ENCODE peak calls at places on chromosomes 16 and 17, in four cellular contexts. F is CD8-positive, alpha-beta T cell; P is AG09309; M is IMR-90. L is an unnamed sample.

GRCh38 chr17:45873728-45874127 is 20.6 kb upstream of the MAPT start:
- DNase-seq in F (no peak), P (no peak), M (no peak), L (no peak)

GRCh38 chr16:14086477-14086876 is 15.4 kb downstream of the MRTFB start:
- DNase-seq in F (no peak), M (no peak), P (no peak), L (no peak)

GRCh38 chr17:59418732-59419166 is 87.3 kb downstream of the YPEL2 start:
- DNase-seq in P (no peak), F (no peak), M (no peak), L (no peak)

GRCh38 chr16:9258423-9259051 is 167.1 kb downstream of the HAPSTR1 start:
- DNase-seq in M (peak; percentile 1), P (no peak), F (no peak), L (peak; percentile 19)

GRCh38 chr17:82775033-82775823 is 23.4 kb downstream of the TBCD start:
- DNase-seq in M (no peak), P (no peak), F (peak; percentile 57), L (peak; percentile 43)

GRCh38 chr16:52318259-52319008 is 228.5 kb downstream of the TOX3 start:
- DNase-seq in P (no peak), M (no peak), F (no peak), L (no peak)

GRCh38 chr17:61797283-61797682 is 66.0 kb downstream of the BRIP1 start:
- DNase-seq in M (no peak), P (no peak), F (no peak), L (no peak)

GRCh38 chr17:550776-551175 is 163.9 kb downstream of the VPS53 start:
- DNase-seq in M (peak; percentile 24), F (no peak), P (no peak), L (peak; percentile 17)

GRCh38 chr16:21097151-21097550 is 53.5 kb downstream of the DNAH3 start:
- DNase-seq in F (no peak), M (peak; percentile 85), P (no peak), L (peak; percentile 63)

GRCh38 chr16:1200014-1200627 is 24.9 kb downstream of the TPSG1 start:
- DNase-seq in P (no peak), M (no peak), F (no peak), L (no peak)

GRCh38 chr17:29181226-29181625 is 1.0 kb upstream of the MYO18A start:
- DNase-seq in F (no peak), P (no peak), M (no peak), L (no peak)

GRCh38 chr17:79455636-79456035 is 155.2 kb downstream of the RBFOX3 start:
- DNase-seq in F (no peak), P (no peak), M (no peak), L (no peak)

GRCh38 chr17:35731239-35731931 is at the start of gene RASL10B:
- DNase-seq in F (peak; percentile 42), M (peak; percentile 31), P (no peak), L (no peak)

GRCh38 chr17:8868092-8868491 is 618 bp upstream of the PIK3R6 start:
- DNase-seq in M (no peak), F (no peak), P (no peak), L (no peak)

GRCh38 chr16:17607075-17607509 is 136.3 kb upstream of the XYLT1 start:
- DNase-seq in F (no peak), P (no peak), M (no peak), L (no peak)

GRCh38 chr16:17470002-17470870 is 524 bp downstream of the XYLT1 start:
- DNase-seq in M (no peak), F (peak; percentile 46), P (no peak), L (no peak)

GRCh38 chr16:84504420-84505248 is at the start of gene MEAK7:
- DNase-seq in M (peak; percentile 98), P (peak; percentile 93), F (peak; percentile 96), L (peak; percentile 97)

GRCh38 chr16:55279598-55279997 is 44.4 kb upstream of the IRX6 start:
- DNase-seq in P (no peak), F (no peak), M (no peak), L (no peak)

GRCh38 chr17:19725486-19725885 is 9.1 kb upstream of the SLC47A2 start:
- DNase-seq in M (no peak), P (no peak), F (no peak), L (no peak)

DNA sequence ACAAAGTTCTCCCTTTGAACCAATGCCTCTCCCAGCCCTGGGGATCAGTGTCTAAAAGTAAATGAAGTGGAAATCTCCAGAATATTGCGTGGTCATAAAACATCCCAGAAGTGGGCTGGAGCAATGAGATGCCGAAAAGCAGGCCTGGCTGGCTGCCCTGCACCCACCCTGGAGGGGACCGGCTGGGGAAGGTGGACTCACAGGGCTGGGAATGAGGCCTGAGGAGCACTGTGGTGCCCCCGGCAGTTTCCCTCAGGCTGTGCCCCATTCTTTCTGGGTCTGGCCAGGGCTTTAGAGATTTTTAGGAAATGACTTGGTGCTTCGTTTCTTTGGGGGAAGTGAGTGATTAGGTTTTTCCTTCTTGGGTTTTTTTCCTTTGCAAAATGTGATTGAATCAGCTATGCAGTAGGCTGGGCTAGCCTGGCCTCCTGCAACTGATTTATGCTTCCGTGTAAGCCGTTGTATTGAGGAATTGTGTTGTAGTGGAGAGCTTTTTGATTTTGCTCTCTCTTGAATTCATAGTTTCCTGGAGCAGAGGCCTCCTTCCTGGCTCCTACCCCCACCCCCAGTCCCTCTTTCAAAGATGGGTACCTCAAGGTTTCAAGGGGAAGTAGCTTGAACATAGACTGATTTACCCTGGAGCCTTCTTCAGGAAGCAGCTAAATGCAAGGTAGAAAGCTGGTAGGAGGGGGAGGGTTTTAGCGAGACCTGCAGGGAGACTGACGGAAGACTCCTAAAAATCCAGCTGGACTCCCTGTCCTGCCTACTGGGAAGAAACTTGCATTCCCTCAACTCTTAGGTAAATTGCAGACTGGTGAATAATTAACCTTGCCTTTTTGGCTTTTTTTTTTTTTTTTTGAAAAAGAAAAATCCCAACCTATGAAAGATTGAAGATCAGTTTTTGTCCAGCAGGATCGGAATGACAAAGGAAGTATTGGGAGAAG is 170.3 kb downstream of the RAB11FIP4 start:
- DNase-seq in M (peak; percentile 49), P (no peak), F (no peak), L (peak; percentile 56)
- H3K4me3 ChIP-seq in M (peak overlapping the region; percentile 70), P (peak overlapping the region; percentile 96), F (no peak overlapping the region), L (peak overlapping the region; percentile 90)

DNA sequence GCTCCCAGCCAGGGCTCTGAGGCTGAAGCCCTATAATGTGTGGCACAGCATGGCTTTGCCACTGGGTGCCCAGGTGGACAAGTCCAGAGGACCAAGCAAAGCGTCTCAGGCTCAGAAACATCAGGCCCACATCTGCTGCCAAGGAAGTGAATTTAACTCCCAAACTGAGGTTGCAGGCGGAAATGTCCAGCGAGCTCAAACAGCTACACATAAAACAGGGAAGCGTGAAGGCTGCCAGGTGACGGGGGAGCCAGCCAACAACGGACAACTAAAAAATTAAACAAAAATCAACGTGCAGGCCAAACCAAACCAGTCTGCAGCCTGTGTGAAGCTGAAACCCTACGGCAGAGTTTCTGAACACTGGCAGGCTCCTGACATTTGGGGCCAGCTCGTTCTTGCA is 2.5 kb downstream of the TK1 start:
- DNase-seq in F (no peak), P (no peak), M (no peak), L (no peak)
- H3K4me3 ChIP-seq in F (no peak overlapping the region), P (no peak overlapping the region), M (no peak overlapping the region), L (no peak overlapping the region)

GRCh38 chr17:16259926-16260325 is 42.9 kb downstream of the PIGL start:
- DNase-seq in P (no peak), M (no peak), F (no peak), L (no peak)

GRCh38 chr17:16258916-16259315 is 41.9 kb downstream of the PIGL start:
- DNase-seq in M (peak; percentile 36), F (no peak), P (no peak), L (peak; percentile 89)

GRCh38 chr17:16251556-16251955 is 34.5 kb downstream of the PIGL start:
- DNase-seq in M (no peak), P (no peak), F (no peak), L (no peak)

GRCh38 chr17:16251043-16251442 is 34.0 kb downstream of the PIGL start:
- DNase-seq in P (no peak), M (no peak), F (no peak), L (no peak)

GRCh38 chr17:16255481-16255901 is 38.5 kb downstream of the PIGL start:
- DNase-seq in M (peak; percentile 28), F (no peak), P (peak; percentile 10), L (peak; percentile 47)
- H3K4me3 ChIP-seq in M (peak overlapping the region; percentile 22), F (no peak overlapping the region), P (no peak overlapping the region), L (no peak overlapping the region)

DNA sequence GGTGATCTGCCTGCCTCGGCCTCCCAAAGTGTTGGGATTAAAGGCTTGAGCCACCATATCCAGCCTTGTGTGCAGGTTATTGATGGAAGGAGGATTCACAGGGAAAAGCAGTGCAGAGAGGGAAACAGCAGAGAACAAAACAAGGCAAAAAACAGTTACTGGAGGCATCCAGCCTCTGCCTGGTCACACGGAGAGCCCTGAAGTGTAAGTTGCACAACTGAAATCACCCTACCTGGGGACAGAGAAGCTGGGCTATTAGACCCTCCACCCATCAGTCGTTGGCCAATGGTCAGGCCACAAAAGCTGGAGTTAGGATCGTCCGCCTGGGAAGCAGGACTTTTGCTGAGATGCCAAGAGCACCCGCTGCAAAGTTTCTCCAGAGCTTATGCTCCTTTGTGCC is 57.9 kb upstream of the BCO1 start:
- DNase-seq in P (no peak), M (no peak), F (no peak), L (no peak)
- H3K4me3 ChIP-seq in P (no peak overlapping the region), M (no peak overlapping the region), F (no peak overlapping the region), L (no peak overlapping the region)

GRCh38 chr16:64440005-64440404 is 681.9 kb downstream of the CDH11 start:
- DNase-seq in M (no peak), P (no peak), F (no peak), L (no peak)

GRCh38 chr16:64440421-64440831 is 681.4 kb downstream of the CDH11 start:
- DNase-seq in F (no peak), M (peak; percentile 99), P (peak; percentile 95), L (peak; percentile 99)

GRCh38 chr16:64434526-64435069 is 687.3 kb downstream of the CDH11 start:
- DNase-seq in P (no peak), M (no peak), F (no peak), L (no peak)

DNA sequence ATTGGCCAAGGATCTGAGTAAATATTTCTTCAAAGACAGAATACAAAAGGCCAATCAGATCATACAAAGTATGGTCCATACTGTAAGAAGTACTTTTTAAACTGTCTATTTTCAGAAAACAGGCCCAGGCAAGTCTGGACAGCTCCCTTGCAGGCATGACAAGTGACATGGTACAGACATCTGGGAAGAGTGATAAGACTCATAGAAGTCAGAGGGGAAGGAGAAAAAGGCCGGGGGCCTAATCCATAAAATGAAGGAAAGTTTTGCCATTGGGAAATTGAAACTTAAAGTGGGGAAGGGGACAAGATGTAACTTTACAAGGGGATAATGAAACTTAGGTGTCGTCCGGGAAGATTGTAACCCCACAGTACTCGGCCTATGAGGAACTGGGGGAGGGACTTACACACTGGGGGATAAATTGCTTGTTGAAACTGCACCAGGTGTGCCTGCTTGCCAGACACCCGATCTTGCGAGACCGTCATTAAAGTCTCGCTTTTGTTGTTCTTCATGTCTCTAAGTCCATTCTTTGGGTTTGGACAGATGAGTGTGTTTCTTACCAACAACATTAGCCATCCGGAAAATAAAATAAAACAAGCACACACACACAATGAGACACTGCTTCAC is 684.0 kb downstream of the CDH11 start:
- DNase-seq in F (no peak), P (no peak), M (no peak), L (no peak)
- H3K4me3 ChIP-seq in F (no peak overlapping the region), P (no peak overlapping the region), M (no peak overlapping the region), L (no peak overlapping the region)

GRCh38 chr16:68642047-68642435 is 3.1 kb upstream of the CDH3 start:
- DNase-seq in F (no peak), M (no peak), P (no peak), L (no peak)
- H3K4me3 ChIP-seq in F (no peak overlapping the region), M (no peak overlapping the region), P (no peak overlapping the region), L (no peak overlapping the region)

GRCh38 chr17:53628011-53628410 is 194.7 kb upstream of the KIF2B start:
- DNase-seq in M (peak; percentile 61), F (no peak), P (no peak), L (peak; percentile 18)
- H3K4me3 ChIP-seq in M (no peak overlapping the region), F (no peak overlapping the region), P (no peak overlapping the region), L (no peak overlapping the region)

GRCh38 chr17:30808785-30809286 is 15.7 kb downstream of the CRLF3 start:
- DNase-seq in P (no peak), M (no peak), F (peak; percentile 56), L (no peak)
- H3K4me3 ChIP-seq in P (no peak overlapping the region), M (no peak overlapping the region), F (peak overlapping the region; percentile 48), L (no peak overlapping the region)

L was measured in fibroblast of mammary gland.